ENCODE peak calls at places on chromosomes 7 and 10, in eight cellular contexts. K is cardiac septum, A is DND-41, L is choroid plexus epithelial cell, F is testis, Q is GM12892, D is non-pigmented ciliary epithelial cell, N is psoas muscle. G is an unnamed sample.

GRCh38 chr10:125062244-125063208 is 97.8 kb downstream of the CTBP2 start:
- DNase-seq in F (peak), K (no peak), D (no peak), Q (no peak), N (peak), L (peak), A (no peak), G (no peak)

GRCh38 chr10:132981746-132982145 is 39.4 kb upstream of the CFAP46 start:
- DNase-seq in A (no peak), K (no peak), Q (no peak), F (no peak), D (no peak), L (no peak), N (peak), G (no peak)

GRCh38 chr10:93476756-93477155 is 5.4 kb downstream of the MYOF start:
- DNase-seq in Q (no peak), N (no peak), F (no peak), L (no peak), A (no peak), D (no peak), K (no peak), G (no peak)

GRCh38 chr10:121926157-121926556 is 1.7 kb downstream of the ATE1 start:
- DNase-seq in Q (no peak), N (no peak), L (no peak), D (no peak), A (no peak), F (no peak), K (no peak), G (no peak)

GRCh38 chr10:72331575-72332422 is 22.9 kb downstream of the DNAJB12 start:
- DNase-seq in A (peak), F (peak), N (peak), Q (peak), K (peak), D (no peak), L (peak), G (no peak)

GRCh38 chr7:29609162-29610030 is 45.8 kb downstream of the PRR15 start:
- DNase-seq in K (no peak), A (peak), L (peak), F (no peak), D (no peak), N (no peak), Q (no peak), G (no peak)

GRCh38 chr10:5752301-5752871 is 60.8 kb downstream of the GDI2 start:
- DNase-seq in L (no peak), D (no peak), K (no peak), F (no peak), A (no peak), Q (no peak), N (no peak), G (no peak)

GRCh38 chr7:46156039-46156438 is 235.0 kb upstream of the IGFBP3 start:
- DNase-seq in F (no peak), A (no peak), N (no peak), K (no peak), Q (no peak), L (no peak), D (no peak), G (no peak)

GRCh38 chr10:113872139-113873030 is 17.9 kb downstream of the NHLRC2 start:
- DNase-seq in K (no peak), N (no peak), A (no peak), F (no peak), L (no peak), Q (no peak), D (no peak), G (no peak)

GRCh38 chr10:6128591-6129383 is 40.0 kb downstream of the RBM17 start:
- DNase-seq in A (no peak), N (no peak), D (no peak), Q (no peak), F (peak), L (peak), K (no peak), G (no peak)

GRCh38 chr10:102200751-102201640 is 25.1 kb upstream of the ELOVL3 start:
- DNase-seq in Q (no peak), D (no peak), F (no peak), K (no peak), N (no peak), L (no peak), A (no peak), G (no peak)

GRCh38 chr7:67692425-67692824 is 695.8 kb downstream of the TYW1 start:
- DNase-seq in D (no peak), F (no peak), K (no peak), L (no peak), A (no peak), Q (no peak), N (no peak), G (no peak)

GRCh38 chr7:44042221-44042620 is 2.3 kb upstream of the DBNL start:
- DNase-seq in A (no peak), N (no peak), Q (no peak), F (no peak), D (no peak), K (no peak), L (no peak), G (no peak)

GRCh38 chr7:41053830-41054229 is 649.1 kb downstream of the INHBA start:
- DNase-seq in L (peak), F (no peak), N (no peak), Q (no peak), D (no peak), K (no peak), A (no peak), G (no peak)

GRCh38 chr7:37510043-37510634 is 61.5 kb upstream of the ELMO1 start:
- DNase-seq in F (no peak), A (peak), K (no peak), L (peak), D (no peak), Q (no peak), N (no peak), G (no peak)

GRCh38 chr7:100884741-100885439 is 4.6 kb downstream of the UFSP1 start:
- DNase-seq in A (no peak), L (peak), N (no peak), K (no peak), D (no peak), F (no peak), Q (no peak), G (no peak)

GRCh38 chr7:66732439-66732838 is 8.1 kb upstream of the RABGEF1 start:
- DNase-seq in N (no peak), K (no peak), Q (peak), A (no peak), D (no peak), F (no peak), L (no peak), G (no peak)

GRCh38 chr10:92876509-92877036 is 28.3 kb downstream of the EXOC6 start:
- DNase-seq in A (no peak), F (no peak), D (no peak), Q (no peak), N (no peak), K (no peak), L (no peak), G (no peak)

GRCh38 chr7:2734761-2735571 is 47.0 kb downstream of the AMZ1 start:
- DNase-seq in K (peak), L (no peak), A (peak), Q (no peak), F (peak), N (no peak), D (no peak), G (no peak)

GRCh38 chr7:137940656-137941518 is 61.0 kb downstream of the CREB3L2 start:
- DNase-seq in K (no peak), F (no peak), L (peak), N (no peak), D (no peak), Q (no peak), A (no peak), G (no peak)

GRCh38 chr7:135283959-135284638 is 50.5 kb downstream of the STRA8 start:
- DNase-seq in F (no peak), N (no peak), L (no peak), D (no peak), K (no peak), A (no peak), Q (no peak), G (no peak)

GRCh38 chr7:1055084-1055450 is 10.7 kb downstream of the GPR146 start:
- DNase-seq in K (peak), N (peak), A (peak), D (no peak), Q (no peak), F (peak), L (peak), G (no peak)

GRCh38 chr10:30763933-30764332 is 134.4 kb upstream of the LYZL2 start:
- DNase-seq in L (no peak), D (no peak), A (no peak), F (peak), K (no peak), Q (no peak), N (no peak), G (no peak)

GRCh38 chr7:148116195-148116594 is 474.4 kb upstream of the C7orf33 start:
- DNase-seq in L (no peak), K (no peak), F (no peak), D (no peak), Q (no peak), N (no peak), A (no peak), G (no peak)

GRCh38 chr10:44962870-44963738 is 3.5 kb downstream of the RASSF4 start:
- DNase-seq in A (peak), F (no peak), L (no peak), N (peak), Q (no peak), K (no peak), D (no peak), G (no peak)

GRCh38 chr7:36602975-36603887 is 121.1 kb downstream of the AOAH start:
- DNase-seq in F (no peak), D (no peak), Q (no peak), K (no peak), L (no peak), A (no peak), N (no peak), G (no peak)

GRCh38 chr10:113000876-113001598 is 51.0 kb downstream of the TCF7L2 start:
- DNase-seq in L (no peak), Q (no peak), A (no peak), N (peak), D (no peak), K (no peak), F (no peak), G (no peak)

GRCh38 chr10:43979551-43979950 is 330.9 kb upstream of the ZNF32 start:
- DNase-seq in F (no peak), A (no peak), L (no peak), K (no peak), N (no peak), D (no peak), Q (no peak), G (no peak)

GRCh38 chr10:114306116-114306973 is 67.3 kb downstream of the VWA2 start:
- DNase-seq in N (no peak), K (peak), Q (no peak), L (peak), A (no peak), D (peak), F (no peak), G (peak)

G was measured in smooth muscle cell of the brain vasculature.